ENCODE peak calls at places on chromosome 18, in five cellular contexts. S is body of pancreas, X is testis, L is sigmoid colon, F is prostate gland. D is an unnamed sample.
A peak's percentile ranks its signal among the peaks of the same experiment; 100 is the strongest.

GRCh38 chr18:13834501-13835015 is 10.6 kb downstream of the MC5R start:
- DNase-seq in S (no peak), X (no peak), L (no peak), F (no peak), D (no peak)

GRCh38 chr18:7987284-7987976 is 420.3 kb downstream of the PTPRM start:
- DNase-seq in S (no peak), X (no peak), L (no peak), F (no peak), D (no peak)

GRCh38 chr18:63520053-63520452 is 22.1 kb upstream of the SERPINB12 start:
- DNase-seq in S (no peak), X (no peak), L (no peak), F (no peak), D (no peak)

GRCh38 chr18:50721006-50721405 is 98.8 kb downstream of the MRO start:
- DNase-seq in S (no peak), X (no peak), L (no peak), F (no peak), D (no peak)

GRCh38 chr18:50131591-50131990 is 63.4 kb downstream of the MYO5B start:
- DNase-seq in S (no peak), X (no peak), L (no peak), F (no peak), D (no peak)

GRCh38 chr18:31741096-31741735 is 19.5 kb downstream of the SLC25A52 start:
- DNase-seq in S (peak; percentile 70), X (peak; percentile 79), L (no peak), F (peak; percentile 44), D (peak; percentile 79)

GRCh38 chr18:40695526-40695925 is 1259.5 kb upstream of the PIK3C3 start:
- DNase-seq in S (no peak), X (no peak), L (no peak), F (no peak), D (no peak)

GRCh38 chr18:48780151-48781001 is 170.4 kb downstream of the SMAD7 start:
- DNase-seq in S (no peak), X (no peak), L (no peak), F (no peak), D (peak; percentile 46)

GRCh38 chr18:76885011-76885410 is 62.7 kb downstream of the ZNF236 start:
- DNase-seq in S (no peak), X (no peak), L (no peak), F (no peak), D (no peak)

GRCh38 chr18:51157215-51157614 is 40.3 kb downstream of the MEX3C start:
- DNase-seq in S (no peak), X (no peak), L (no peak), F (no peak), D (peak; percentile 25)

GRCh38 chr18:76262956-76263955 is 231.8 kb downstream of the ZNF516 start:
- DNase-seq in S (no peak), X (no peak), L (no peak), F (no peak), D (no peak)

GRCh38 chr18:35345460-35345921 is 1.3 kb upstream of the ZNF24 start:
- DNase-seq in S (peak; percentile 38), X (peak; percentile 47), L (no peak), F (peak; percentile 69), D (peak; percentile 36)

GRCh38 chr18:63043516-63043915 is 276.1 kb downstream of the BCL2 start:
- DNase-seq in S (no peak), X (no peak), L (no peak), F (no peak), D (no peak)

GRCh38 chr18:54357660-54358494 is at the start of the genes C18orf54 and STARD6:
- DNase-seq in S (peak; percentile 84), X (peak; percentile 90), L (peak; percentile 92), F (peak; percentile 76), D (peak; percentile 98)
- TF ChIP-seq POLR2A in S (peak; percentile 25), X (no peak), L (no peak), F (peak; percentile 38), D (peak; percentile 85)

GRCh38 chr18:28174181-28174906 is 2.6 kb downstream of the CDH2 start:
- DNase-seq in S (no peak), X (no peak), L (no peak), F (no peak), D (no peak)
- TF ChIP-seq POLR2A in S (no peak), X (no peak), L (no peak), F (no peak), D (no peak)

GRCh38 chr18:22563098-22563707 is 145.5 kb upstream of the CTAGE1 start:
- DNase-seq in S (peak; percentile 39), X (peak; percentile 64), L (no peak), F (peak; percentile 59), D (peak; percentile 41)
- TF ChIP-seq POLR2A in S (no peak), X (no peak), L (no peak), F (no peak), D (no peak)

GRCh38 chr18:2568605-2569004 is 2.7 kb downstream of the METTL4 start:
- DNase-seq in S (no peak), X (no peak), L (no peak), F (no peak), D (peak; percentile 61)

GRCh38 chr18:2571200-2572143 is at the start of the genes METTL4 and NDC80:
- DNase-seq in S (peak; percentile 82), X (peak; percentile 88), L (peak; percentile 88), F (peak; percentile 70), D (peak; percentile 97)

GRCh38 chr18:2568129-2568528 is 3.2 kb downstream of the METTL4 start:
- DNase-seq in S (no peak), X (no peak), L (no peak), F (no peak), D (no peak)

GRCh38 chr18:2570772-2571199 is 519 bp downstream of the METTL4 start:
- DNase-seq in S (peak; percentile 73), X (peak; percentile 84), L (peak; percentile 82), F (peak; percentile 51), D (peak; percentile 91)

DNA sequence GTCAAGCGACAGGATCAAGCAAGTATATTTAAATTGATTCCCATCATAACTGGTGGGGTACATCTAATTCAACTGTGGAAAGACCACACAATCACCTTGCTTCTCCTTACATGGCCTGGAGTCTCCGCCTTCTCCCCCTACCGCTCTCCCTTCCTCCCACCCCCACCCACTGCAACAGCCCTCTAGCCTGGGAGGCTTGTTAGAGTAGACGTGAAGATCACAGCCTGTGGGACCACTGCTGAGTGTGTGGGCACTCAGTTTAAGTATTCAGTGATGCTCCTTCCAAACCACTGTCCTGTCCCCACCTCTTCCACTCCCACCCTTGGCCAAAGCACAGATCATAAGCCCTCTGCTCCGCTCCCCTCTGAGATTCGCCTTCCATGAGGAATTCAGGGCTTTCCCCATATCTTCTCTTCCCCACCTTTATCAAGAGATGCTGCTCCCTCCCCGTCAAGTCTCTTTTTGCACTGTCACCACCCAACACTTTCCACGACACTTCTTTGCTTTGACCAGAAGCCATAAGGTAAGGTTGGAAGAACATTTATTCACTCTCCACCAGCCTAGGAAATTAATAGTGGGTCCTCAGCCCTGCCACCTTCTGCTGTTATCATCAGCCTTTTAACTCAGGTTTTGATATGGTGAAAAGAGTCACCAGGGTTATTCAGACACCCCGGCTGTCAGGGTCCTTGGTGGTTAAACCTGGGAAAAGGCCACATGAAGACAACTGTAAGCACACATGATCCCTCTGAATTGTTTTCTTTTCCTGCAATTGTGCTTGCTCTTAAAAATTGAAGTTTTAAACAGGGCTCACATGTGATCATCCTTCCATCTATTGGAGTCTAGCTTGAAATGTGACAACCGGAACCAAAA is 1.7 kb downstream of the METTL4 start:
- DNase-seq in S (no peak), X (no peak), L (no peak), F (no peak), D (peak; percentile 69)
- TF ChIP-seq POLR2A in S (no peak), X (no peak), L (no peak), F (no peak), D (peak; percentile 31)

GRCh38 chr18:57803119-57803969 is at the start of gene ATP8B1:
- DNase-seq in S (peak; percentile 98), X (peak; percentile 29), L (peak; percentile 84), F (peak; percentile 98), D (peak; percentile 62)
- TF ChIP-seq POLR2A in S (peak; percentile 94), X (no peak), L (peak; percentile 66), F (peak; percentile 67), D (no peak)

DNA sequence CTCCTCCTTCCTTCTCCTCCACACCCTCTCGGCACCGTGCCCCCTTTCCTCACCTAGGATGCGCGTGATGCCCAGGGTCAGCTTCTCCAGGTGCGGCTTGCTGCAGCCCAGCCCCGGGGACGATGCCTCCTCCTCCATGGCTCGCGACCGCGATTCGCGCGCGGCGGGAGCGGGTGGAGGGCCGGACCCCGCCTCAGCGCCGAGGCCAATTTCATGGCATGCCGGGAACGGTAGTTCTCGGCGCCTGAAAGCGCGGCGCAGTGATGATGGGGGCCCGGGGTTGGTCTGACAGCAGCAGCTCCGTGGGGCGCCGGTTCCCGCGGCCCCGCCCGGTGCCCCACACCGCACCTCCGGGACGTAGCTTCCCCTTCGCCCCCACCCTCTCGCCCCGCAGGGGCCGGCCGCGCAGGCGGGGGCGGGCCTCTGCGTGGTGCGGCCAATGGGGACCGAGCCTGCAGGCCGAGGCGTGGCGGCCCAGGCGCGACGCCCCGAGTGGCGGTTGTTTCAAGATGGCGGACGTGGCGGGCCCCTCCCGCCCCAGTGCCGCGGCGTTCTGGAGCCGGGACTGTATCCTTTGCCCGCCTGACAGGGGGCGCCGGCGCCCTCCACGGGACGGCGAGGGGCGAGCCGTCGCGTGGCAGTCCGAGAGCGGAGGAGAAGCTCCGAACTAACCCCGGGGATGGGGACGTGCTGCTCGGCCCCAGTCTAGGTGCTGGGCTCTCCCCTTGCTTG is at the start of the genes KIAA1328 and TPGS2:
- DNase-seq in S (peak; percentile 87), X (peak; percentile 89), L (peak; percentile 90), F (peak; percentile 80), D (peak; percentile 98)
- TF ChIP-seq POLR2A in S (peak; percentile 82), X (no peak), L (no peak), F (peak; percentile 57), D (peak; percentile 89)

GRCh38 chr18:10056506-10056905 is 142.7 kb downstream of the VAPA start:
- DNase-seq in S (no peak), X (no peak), L (no peak), F (no peak), D (no peak)

GRCh38 chr18:10057401-10057800 is 143.6 kb downstream of the VAPA start:
- DNase-seq in S (no peak), X (no peak), L (no peak), F (no peak), D (no peak)

GRCh38 chr18:10054366-10054765 is 140.6 kb downstream of the VAPA start:
- DNase-seq in S (no peak), X (no peak), L (no peak), F (no peak), D (no peak)

GRCh38 chr18:10053861-10054260 is 140.0 kb downstream of the VAPA start:
- DNase-seq in S (no peak), X (no peak), L (no peak), F (no peak), D (no peak)

GRCh38 chr18:10055125-10055750 is 141.4 kb downstream of the VAPA start:
- DNase-seq in S (no peak), X (no peak), L (no peak), F (no peak), D (no peak)
- TF ChIP-seq POLR2A in S (no peak), X (no peak), L (no peak), F (no peak), D (no peak)

GRCh38 chr18:10726198-10727068 is 200.6 kb downstream of the NAPG start:
- DNase-seq in S (peak; percentile 54), X (peak; percentile 32), L (no peak), F (peak; percentile 36), D (no peak)
- TF ChIP-seq POLR2A in S (no peak), X (no peak), L (no peak), F (no peak), D (no peak)

GRCh38 chr18:79393626-79394401 is 1.9 kb upstream of the NFATC1 start:
- DNase-seq in S (peak; percentile 94), X (peak; percentile 78), L (peak; percentile 97), F (peak; percentile 71), D (peak; percentile 81)
- TF ChIP-seq POLR2A in S (peak; percentile 43), X (no peak), L (no peak), F (peak; percentile 10), D (peak; percentile 30)

D was measured in erythroblast.